ENCODE peak calls at places on chromosomes 16 and 17, in ten cellular contexts. One of them, this sample, is unnamed.

GRCh38 chr16:31064882-31065461 is 9.1 kb downstream of the ZNF668 start:
- DNase-seq in activated CD8-positive, alpha-beta T cell treated with anti-CD3 and anti-CD28 coated beads for 36 hours: no peak
- DNase-seq in lower leg skin: peak; percentile 90
- DNase-seq in endodermal cell: no peak
- DNase-seq in A549: peak; percentile 74
- DNase-seq in endothelial cell: no peak
- DNase-seq in cardiac muscle cell: no peak
- DNase-seq in CD4-positive, alpha-beta T cell: no peak
- DNase-seq in AG10803: peak; percentile 97
- DNase-seq in colonic mucosa: no peak
- DNase-seq in this sample: no peak

GRCh38 chr16:22705799-22706198 is 108.2 kb upstream of the HS3ST2 start:
- DNase-seq in activated CD8-positive, alpha-beta T cell treated with anti-CD3 and anti-CD28 coated beads for 36 hours: no peak
- DNase-seq in lower leg skin: no peak
- DNase-seq in endodermal cell: no peak
- DNase-seq in A549: no peak
- DNase-seq in endothelial cell: no peak
- DNase-seq in cardiac muscle cell: no peak
- DNase-seq in CD4-positive, alpha-beta T cell: no peak
- DNase-seq in AG10803: no peak
- DNase-seq in colonic mucosa: no peak
- DNase-seq in this sample: no peak

GRCh38 chr17:79813826-79814623 is 17.1 kb upstream of the CBX8 start:
- DNase-seq in activated CD8-positive, alpha-beta T cell treated with anti-CD3 and anti-CD28 coated beads for 36 hours: no peak
- DNase-seq in lower leg skin: no peak
- DNase-seq in endodermal cell: peak; percentile 80
- DNase-seq in A549: no peak
- DNase-seq in endothelial cell: peak; percentile 4
- DNase-seq in cardiac muscle cell: no peak
- DNase-seq in CD4-positive, alpha-beta T cell: no peak
- DNase-seq in AG10803: no peak
- DNase-seq in colonic mucosa: no peak
- DNase-seq in this sample: peak; percentile 74

GRCh38 chr17:15890279-15890892 is 54.5 kb upstream of the ADORA2B start:
- DNase-seq in activated CD8-positive, alpha-beta T cell treated with anti-CD3 and anti-CD28 coated beads for 36 hours: no peak
- DNase-seq in lower leg skin: peak; percentile 17
- DNase-seq in endodermal cell: no peak
- DNase-seq in A549: no peak
- DNase-seq in endothelial cell: no peak
- DNase-seq in cardiac muscle cell: no peak
- DNase-seq in CD4-positive, alpha-beta T cell: no peak
- DNase-seq in AG10803: no peak
- DNase-seq in colonic mucosa: no peak
- DNase-seq in this sample: no peak

GRCh38 chr17:31508310-31509094 is 117.0 kb downstream of the RAB11FIP4 start:
- DNase-seq in activated CD8-positive, alpha-beta T cell treated with anti-CD3 and anti-CD28 coated beads for 36 hours: peak; percentile 81
- DNase-seq in lower leg skin: no peak
- DNase-seq in endodermal cell: peak; percentile 86
- DNase-seq in A549: peak; percentile 41
- DNase-seq in endothelial cell: no peak
- DNase-seq in cardiac muscle cell: peak; percentile 52
- DNase-seq in CD4-positive, alpha-beta T cell: peak; percentile 65
- DNase-seq in AG10803: no peak
- DNase-seq in colonic mucosa: peak; percentile 27
- DNase-seq in this sample: no peak

GRCh38 chr17:4003501-4004421 is 39.5 kb upstream of the ATP2A3 start:
- DNase-seq in activated CD8-positive, alpha-beta T cell treated with anti-CD3 and anti-CD28 coated beads for 36 hours: no peak
- DNase-seq in lower leg skin: peak; percentile 86
- DNase-seq in endodermal cell: peak; percentile 85
- DNase-seq in A549: no peak
- DNase-seq in endothelial cell: no peak
- DNase-seq in cardiac muscle cell: no peak
- DNase-seq in CD4-positive, alpha-beta T cell: no peak
- DNase-seq in AG10803: no peak
- DNase-seq in colonic mucosa: peak; percentile 94
- DNase-seq in this sample: no peak

GRCh38 chr17:77790143-77790829 is 168.2 kb upstream of the TNRC6C start:
- DNase-seq in activated CD8-positive, alpha-beta T cell treated with anti-CD3 and anti-CD28 coated beads for 36 hours: no peak
- DNase-seq in lower leg skin: no peak
- DNase-seq in endodermal cell: peak; percentile 78
- DNase-seq in A549: no peak
- DNase-seq in endothelial cell: no peak
- DNase-seq in cardiac muscle cell: no peak
- DNase-seq in CD4-positive, alpha-beta T cell: no peak
- DNase-seq in AG10803: no peak
- DNase-seq in colonic mucosa: no peak
- DNase-seq in this sample: no peak

GRCh38 chr17:79927136-79927661 is 88.0 kb upstream of the CBX4 start:
- DNase-seq in activated CD8-positive, alpha-beta T cell treated with anti-CD3 and anti-CD28 coated beads for 36 hours: no peak
- DNase-seq in lower leg skin: no peak
- DNase-seq in endodermal cell: no peak
- DNase-seq in A549: no peak
- DNase-seq in endothelial cell: no peak
- DNase-seq in cardiac muscle cell: no peak
- DNase-seq in CD4-positive, alpha-beta T cell: no peak
- DNase-seq in AG10803: no peak
- DNase-seq in colonic mucosa: no peak
- DNase-seq in this sample: no peak

GRCh38 chr17:51258756-51259573 is 884 bp downstream of the MBTD1 start:
- DNase-seq in activated CD8-positive, alpha-beta T cell treated with anti-CD3 and anti-CD28 coated beads for 36 hours: peak; percentile 32
- DNase-seq in lower leg skin: no peak
- DNase-seq in endodermal cell: peak; percentile 79
- DNase-seq in A549: peak; percentile 23
- DNase-seq in endothelial cell: peak; percentile 34
- DNase-seq in cardiac muscle cell: peak; percentile 59
- DNase-seq in CD4-positive, alpha-beta T cell: peak; percentile 1
- DNase-seq in AG10803: no peak
- DNase-seq in colonic mucosa: peak; percentile 55
- DNase-seq in this sample: no peak

GRCh38 chr17:7184091-7184488 is 4.9 kb upstream of the ASGR1 start:
- DNase-seq in activated CD8-positive, alpha-beta T cell treated with anti-CD3 and anti-CD28 coated beads for 36 hours: no peak
- DNase-seq in lower leg skin: no peak
- DNase-seq in endodermal cell: peak; percentile 36
- DNase-seq in A549: peak; percentile 51
- DNase-seq in endothelial cell: no peak
- DNase-seq in cardiac muscle cell: no peak
- DNase-seq in CD4-positive, alpha-beta T cell: no peak
- DNase-seq in AG10803: no peak
- DNase-seq in colonic mucosa: peak; percentile 82
- DNase-seq in this sample: no peak

DNA sequence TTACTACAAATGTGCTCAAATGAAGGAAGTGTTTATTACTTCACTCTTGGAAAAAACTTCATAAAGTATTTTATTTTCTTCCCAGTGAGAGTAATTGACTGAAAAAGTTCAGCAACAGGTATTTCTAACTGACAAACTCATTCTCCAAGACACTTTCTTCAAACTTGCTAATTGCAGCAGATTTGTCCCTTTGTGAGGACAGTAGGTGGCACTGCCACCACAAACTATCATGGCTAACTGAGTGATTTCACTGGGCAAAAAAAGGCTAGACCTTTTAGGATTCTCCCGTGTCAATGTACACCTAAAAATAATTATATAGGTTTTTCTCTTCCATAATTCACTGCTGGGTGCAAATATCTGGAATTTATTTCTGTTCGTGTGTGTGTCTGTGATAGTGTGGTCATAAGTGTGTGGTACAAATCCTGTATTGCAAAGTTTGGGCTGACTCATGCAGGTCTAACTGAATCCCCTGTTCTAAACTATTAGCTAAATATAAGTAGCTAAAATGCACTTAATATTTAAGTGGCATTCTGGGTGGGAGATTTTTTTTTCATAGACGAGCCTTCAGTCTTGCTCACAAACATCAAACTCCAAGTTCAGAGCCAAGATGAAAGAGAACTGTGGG is 3.9 kb downstream of the HS3ST3A1 start:
- DNase-seq in activated CD8-positive, alpha-beta T cell treated with anti-CD3 and anti-CD28 coated beads for 36 hours: peak; percentile 52
- DNase-seq in lower leg skin: no peak
- DNase-seq in endodermal cell: peak; percentile 75
- DNase-seq in A549: peak; percentile 59
- DNase-seq in endothelial cell: peak; percentile 42
- DNase-seq in cardiac muscle cell: peak; percentile 67
- DNase-seq in CD4-positive, alpha-beta T cell: no peak
- DNase-seq in AG10803: peak; percentile 65
- DNase-seq in colonic mucosa: no peak
- DNase-seq in this sample: no peak
- TF ChIP-seq CTCF in activated CD8-positive, alpha-beta T cell treated with anti-CD3 and anti-CD28 coated beads for 36 hours: peak; percentile 66
- TF ChIP-seq CTCF in lower leg skin: no peak
- TF ChIP-seq CTCF in endodermal cell: peak; percentile 88
- TF ChIP-seq CTCF in A549: peak; percentile 87
- TF ChIP-seq CTCF in endothelial cell: peak; percentile 51
- TF ChIP-seq CTCF in cardiac muscle cell: peak; percentile 56
- TF ChIP-seq CTCF in CD4-positive, alpha-beta T cell: peak; percentile 74
- TF ChIP-seq CTCF in AG10803: peak; percentile 75
- TF ChIP-seq CTCF in colonic mucosa: peak; percentile 55
- TF ChIP-seq CTCF in this sample: peak; percentile 79

GRCh38 chr16:81785138-81785924 is 6.2 kb downstream of the PLCG2 start:
- DNase-seq in activated CD8-positive, alpha-beta T cell treated with anti-CD3 and anti-CD28 coated beads for 36 hours: no peak
- DNase-seq in lower leg skin: no peak
- DNase-seq in endodermal cell: no peak
- DNase-seq in A549: no peak
- DNase-seq in endothelial cell: no peak
- DNase-seq in cardiac muscle cell: no peak
- DNase-seq in CD4-positive, alpha-beta T cell: no peak
- DNase-seq in AG10803: no peak
- DNase-seq in colonic mucosa: no peak
- DNase-seq in this sample: no peak

GRCh38 chr16:81787659-81788058 is 8.6 kb downstream of the PLCG2 start:
- DNase-seq in activated CD8-positive, alpha-beta T cell treated with anti-CD3 and anti-CD28 coated beads for 36 hours: no peak
- DNase-seq in lower leg skin: no peak
- DNase-seq in endodermal cell: no peak
- DNase-seq in A549: no peak
- DNase-seq in endothelial cell: no peak
- DNase-seq in cardiac muscle cell: no peak
- DNase-seq in CD4-positive, alpha-beta T cell: no peak
- DNase-seq in AG10803: no peak
- DNase-seq in colonic mucosa: no peak
- DNase-seq in this sample: no peak

GRCh38 chr16:81786321-81786720 is 7.2 kb downstream of the PLCG2 start:
- DNase-seq in activated CD8-positive, alpha-beta T cell treated with anti-CD3 and anti-CD28 coated beads for 36 hours: no peak
- DNase-seq in lower leg skin: no peak
- DNase-seq in endodermal cell: peak; percentile 60
- DNase-seq in A549: no peak
- DNase-seq in endothelial cell: no peak
- DNase-seq in cardiac muscle cell: no peak
- DNase-seq in CD4-positive, alpha-beta T cell: no peak
- DNase-seq in AG10803: peak; percentile 15
- DNase-seq in colonic mucosa: no peak
- DNase-seq in this sample: no peak

GRCh38 chr16:81786868-81787267 is 7.8 kb downstream of the PLCG2 start:
- DNase-seq in activated CD8-positive, alpha-beta T cell treated with anti-CD3 and anti-CD28 coated beads for 36 hours: no peak
- DNase-seq in lower leg skin: no peak
- DNase-seq in endodermal cell: no peak
- DNase-seq in A549: no peak
- DNase-seq in endothelial cell: no peak
- DNase-seq in cardiac muscle cell: no peak
- DNase-seq in CD4-positive, alpha-beta T cell: no peak
- DNase-seq in AG10803: no peak
- DNase-seq in colonic mucosa: no peak
- DNase-seq in this sample: no peak

DNA sequence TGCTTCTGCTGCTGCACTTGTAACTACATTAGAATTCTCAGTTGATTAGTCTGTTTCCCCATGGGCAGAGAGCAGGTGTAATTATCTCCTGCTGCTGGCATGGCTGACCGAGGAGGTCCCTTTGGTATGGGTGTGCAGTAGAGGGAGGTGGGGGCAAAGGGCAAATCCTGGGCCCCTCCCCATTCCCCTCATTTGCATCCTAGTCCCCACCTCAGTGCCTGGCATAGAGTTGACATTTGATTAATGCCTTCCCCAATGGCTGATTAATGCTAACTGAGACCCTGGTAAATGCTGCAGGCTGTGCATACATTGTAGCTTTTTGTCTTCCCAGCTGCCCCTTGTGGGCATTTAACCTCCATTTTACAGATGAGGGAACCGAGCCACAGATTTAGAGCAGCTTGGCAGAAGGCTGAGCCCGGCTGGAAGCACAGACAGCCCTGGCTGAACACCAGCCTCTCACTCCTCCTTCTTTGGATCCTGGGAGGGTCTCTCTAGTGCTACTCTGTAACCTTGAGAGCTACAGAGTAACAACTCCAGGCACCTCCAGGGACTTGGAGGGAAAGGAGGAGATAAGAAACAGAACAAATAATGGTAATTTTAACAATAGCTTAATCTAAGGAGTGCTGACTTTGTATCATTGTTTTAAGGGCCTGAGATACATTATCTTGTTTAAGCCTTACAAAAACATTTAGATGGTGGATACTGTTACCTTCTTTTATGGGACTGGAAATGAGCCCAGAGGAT is 5.1 kb downstream of the PLCG2 start:
- DNase-seq in activated CD8-positive, alpha-beta T cell treated with anti-CD3 and anti-CD28 coated beads for 36 hours: no peak
- DNase-seq in lower leg skin: no peak
- DNase-seq in endodermal cell: peak; percentile 63
- DNase-seq in A549: no peak
- DNase-seq in endothelial cell: no peak
- DNase-seq in cardiac muscle cell: peak; percentile 40
- DNase-seq in CD4-positive, alpha-beta T cell: no peak
- DNase-seq in AG10803: no peak
- DNase-seq in colonic mucosa: no peak
- DNase-seq in this sample: no peak
- TF ChIP-seq CTCF in activated CD8-positive, alpha-beta T cell treated with anti-CD3 and anti-CD28 coated beads for 36 hours: no peak
- TF ChIP-seq CTCF in lower leg skin: no peak
- TF ChIP-seq CTCF in endodermal cell: no peak
- TF ChIP-seq CTCF in A549: no peak
- TF ChIP-seq CTCF in endothelial cell: no peak
- TF ChIP-seq CTCF in cardiac muscle cell: no peak
- TF ChIP-seq CTCF in CD4-positive, alpha-beta T cell: no peak
- TF ChIP-seq CTCF in AG10803: no peak
- TF ChIP-seq CTCF in colonic mucosa: no peak
- TF ChIP-seq CTCF in this sample: no peak

GRCh38 chr16:70473446-70474319 is 19.3 kb downstream of the FCSK start:
- DNase-seq in activated CD8-positive, alpha-beta T cell treated with anti-CD3 and anti-CD28 coated beads for 36 hours: no peak
- DNase-seq in lower leg skin: no peak
- DNase-seq in endodermal cell: no peak
- DNase-seq in A549: peak; percentile 30
- DNase-seq in endothelial cell: no peak
- DNase-seq in cardiac muscle cell: no peak
- DNase-seq in CD4-positive, alpha-beta T cell: no peak
- DNase-seq in AG10803: no peak
- DNase-seq in colonic mucosa: no peak
- DNase-seq in this sample: no peak
- TF ChIP-seq CTCF in activated CD8-positive, alpha-beta T cell treated with anti-CD3 and anti-CD28 coated beads for 36 hours: no peak
- TF ChIP-seq CTCF in lower leg skin: no peak
- TF ChIP-seq CTCF in endodermal cell: no peak
- TF ChIP-seq CTCF in A549: no peak
- TF ChIP-seq CTCF in endothelial cell: no peak
- TF ChIP-seq CTCF in cardiac muscle cell: no peak
- TF ChIP-seq CTCF in CD4-positive, alpha-beta T cell: no peak
- TF ChIP-seq CTCF in AG10803: no peak
- TF ChIP-seq CTCF in colonic mucosa: no peak
- TF ChIP-seq CTCF in this sample: no peak

DNA sequence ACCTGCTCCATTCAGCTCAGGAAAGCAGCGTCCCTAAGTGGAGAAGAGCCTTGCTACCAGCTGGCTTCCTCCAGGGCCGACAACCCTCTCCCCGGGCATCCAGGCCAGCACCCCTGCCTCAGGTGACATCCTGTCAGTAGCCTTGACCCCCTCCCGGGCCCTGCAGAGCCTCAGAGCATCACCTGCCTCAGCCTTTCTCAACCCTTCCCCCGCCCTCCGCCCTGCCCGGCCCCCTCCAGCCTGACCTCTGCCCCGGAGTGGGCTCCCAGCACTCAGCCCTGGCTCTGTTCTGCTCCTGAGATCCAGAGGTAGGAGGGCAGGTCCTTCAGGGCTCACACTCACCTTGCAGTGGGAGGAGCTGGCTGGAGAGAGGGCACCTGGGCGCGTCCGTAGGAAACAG is 73.8 kb upstream of the METRNL start:
- DNase-seq in activated CD8-positive, alpha-beta T cell treated with anti-CD3 and anti-CD28 coated beads for 36 hours: no peak
- DNase-seq in lower leg skin: peak; percentile 76
- DNase-seq in endodermal cell: peak; percentile 41
- DNase-seq in A549: no peak
- DNase-seq in endothelial cell: no peak
- DNase-seq in cardiac muscle cell: no peak
- DNase-seq in CD4-positive, alpha-beta T cell: no peak
- DNase-seq in AG10803: no peak
- DNase-seq in colonic mucosa: no peak
- DNase-seq in this sample: peak; percentile 58
- TF ChIP-seq CTCF in activated CD8-positive, alpha-beta T cell treated with anti-CD3 and anti-CD28 coated beads for 36 hours: no peak
- TF ChIP-seq CTCF in lower leg skin: no peak
- TF ChIP-seq CTCF in endodermal cell: no peak
- TF ChIP-seq CTCF in A549: no peak
- TF ChIP-seq CTCF in endothelial cell: no peak
- TF ChIP-seq CTCF in cardiac muscle cell: no peak
- TF ChIP-seq CTCF in CD4-positive, alpha-beta T cell: no peak
- TF ChIP-seq CTCF in AG10803: no peak
- TF ChIP-seq CTCF in colonic mucosa: no peak
- TF ChIP-seq CTCF in this sample: no peak